ENCODE peak calls at places on chromosomes 4 and X, in eight cellular contexts. X is stomach, H is GM23338, A is suprapubic skin, O is transverse colon, Z is prostate gland, W is upper lobe of left lung, G is HepG2. M is an unnamed sample.
A peak's percentile ranks its signal among the peaks of the same experiment; 100 is the strongest.

GRCh38 chr4:65580551-65580950 is 89.7 kb downstream of the EPHA5 start:
- DNase-seq in Z (no peak), W (no peak), X (no peak), H (peak; percentile 33), G (no peak), O (no peak), A (no peak), M (no peak)

GRCh38 chrX:19625612-19626011 is 110.3 kb upstream of the MAP3K15 start:
- DNase-seq in O (peak; percentile 25), X (no peak), W (peak; percentile 24), H (no peak), A (no peak), Z (no peak), G (no peak), M (no peak)

GRCh38 chr4:52588097-52588496 is 71.0 kb downstream of the USP46 start:
- DNase-seq in W (no peak), H (peak; percentile 68), O (peak; percentile 9), Z (no peak), G (peak; percentile 33), A (no peak), X (no peak), M (no peak)

GRCh38 chrX:68424719-68425118 is 8.6 kb downstream of the OPHN1 start:
- DNase-seq in W (no peak), G (no peak), H (no peak), O (no peak), A (no peak), Z (no peak), X (no peak), M (no peak)

GRCh38 chr4:72997409-72997808 is 72.1 kb downstream of the COX18 start:
- DNase-seq in W (peak; percentile 51), G (no peak), X (no peak), A (no peak), H (no peak), O (no peak), Z (no peak), M (no peak)

GRCh38 chr4:41178372-41179085 is 35.8 kb downstream of the APBB2 start:
- DNase-seq in G (no peak), H (no peak), O (no peak), W (no peak), X (no peak), A (no peak), Z (no peak), M (no peak)

GRCh38 chr4:38180456-38180855 is 220.3 kb downstream of the PTTG2 start:
- DNase-seq in G (no peak), W (no peak), O (no peak), H (peak; percentile 35), X (no peak), Z (no peak), A (no peak), M (no peak)

GRCh38 chr4:132332932-132333722 is 816.0 kb upstream of the PCDH10 start:
- DNase-seq in G (peak; percentile 3), O (no peak), H (peak; percentile 55), A (no peak), W (no peak), Z (no peak), X (no peak), M (no peak)

GRCh38 chr4:151866266-151866918 is 105.6 kb upstream of the GATB start:
- DNase-seq in X (no peak), W (no peak), A (no peak), O (no peak), H (no peak), Z (no peak), G (no peak), M (no peak)

GRCh38 chr4:103050736-103051436 is 25.7 kb downstream of the SLC9B2 start:
- DNase-seq in H (no peak), Z (no peak), O (no peak), A (no peak), X (no peak), W (no peak), G (no peak), M (no peak)

GRCh38 chr4:37549003-37549402 is 137.2 kb downstream of the RELL1 start:
- DNase-seq in O (no peak), A (no peak), X (no peak), Z (no peak), G (no peak), W (no peak), H (no peak), M (no peak)

GRCh38 chr4:59655996-59656395 is 1544.1 kb upstream of the ADGRL3 start:
- DNase-seq in H (no peak), W (no peak), A (no peak), G (no peak), O (no peak), X (no peak), Z (no peak), M (no peak)

GRCh38 chr4:1402516-1403101 is 3.6 kb downstream of the NKX1-1 start:
- DNase-seq in W (no peak), A (peak; percentile 46), Z (no peak), H (peak; percentile 63), O (no peak), X (peak; percentile 17), G (no peak), M (peak; percentile 59)

GRCh38 chrX:69128573-69128972 is 36.7 kb downstream of the PJA1 start:
- DNase-seq in Z (no peak), A (no peak), X (peak; percentile 30), W (no peak), O (no peak), G (no peak), H (peak; percentile 50), M (no peak)

GRCh38 chr4:175421506-175421905 is 390.6 kb downstream of the GPM6A start:
- DNase-seq in W (no peak), O (no peak), G (peak; percentile 0), Z (no peak), A (no peak), X (no peak), H (no peak), M (no peak)

GRCh38 chrX:69362354-69362753 is 141.8 kb upstream of the NALF2 start:
- DNase-seq in G (no peak), H (no peak), O (no peak), Z (no peak), X (no peak), A (no peak), W (no peak), M (no peak)

GRCh38 chr4:17491196-17491595 is 20.7 kb downstream of the QDPR start:
- DNase-seq in X (no peak), G (no peak), Z (no peak), O (no peak), H (no peak), W (no peak), A (no peak), M (no peak)

GRCh38 chr4:140637836-140638235 is 69.1 kb upstream of the UCP1 start:
- DNase-seq in H (peak; percentile 79), W (no peak), O (peak; percentile 35), Z (no peak), G (peak; percentile 59), A (no peak), X (no peak), M (no peak)

GRCh38 chr4:149296084-149296483 is 519.6 kb downstream of the IQCM start:
- DNase-seq in O (no peak), W (no peak), X (no peak), H (no peak), A (no peak), Z (no peak), G (no peak), M (no peak)

GRCh38 chr4:7876096-7876993 is 63.3 kb downstream of the AFAP1 start:
- DNase-seq in H (peak; percentile 58), A (no peak), Z (no peak), X (no peak), O (no peak), W (no peak), G (peak; percentile 55), M (no peak)
- H3K4me1 ChIP-seq in H (peaks cover 34% of the 10 kb centered on the region), A (peaks cover 27% of the 10 kb centered on the region), Z (no peaks in the 10 kb centered on the region), X (peaks cover 11% of the 10 kb centered on the region), O (peaks cover 4% of the 10 kb centered on the region), W (no peaks in the 10 kb centered on the region), G (peaks cover 31% of the 10 kb centered on the region), M (peaks cover 17% of the 10 kb centered on the region)

GRCh38 chr4:76233967-76234678 is 17.4 kb upstream of the FAM47E start:
- DNase-seq in H (peak; percentile 83), Z (no peak), W (peak; percentile 53), A (no peak), X (no peak), O (peak; percentile 41), G (no peak), M (no peak)
- TF ChIP-seq POLR2AphosphoS5 in H (peak; percentile 74), Z (no peak), W (no peak), A (no peak), X (no peak), O (no peak), G (no peak), M (no peak)

DNA sequence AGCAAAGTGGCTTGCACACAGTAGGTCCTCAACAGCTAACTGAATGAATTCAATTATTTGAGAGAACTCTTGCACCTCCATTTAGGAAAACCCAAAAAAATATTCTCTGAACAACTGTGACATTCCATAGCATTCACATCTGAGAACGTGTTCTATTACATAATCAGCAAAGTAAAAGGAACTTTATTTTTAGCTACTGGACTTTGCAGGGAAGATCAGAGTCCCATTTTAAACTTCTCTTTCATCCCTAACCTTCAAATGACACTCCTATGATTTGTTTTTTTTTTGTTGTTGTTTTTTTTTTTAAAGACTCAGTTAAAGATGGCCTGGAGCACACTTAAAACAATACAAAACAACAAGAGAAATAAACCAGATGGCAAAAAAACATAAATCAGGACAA is 30.9 kb downstream of the RAI2 start:
- DNase-seq in H (no peak), W (no peak), Z (no peak), G (no peak), A (no peak), O (no peak), X (no peak), M (no peak)
- H3K4me1 ChIP-seq in H (peaks cover 3% of the 10 kb centered on the region), W (no peaks in the 10 kb centered on the region), Z (no peaks in the 10 kb centered on the region), G (no peaks in the 10 kb centered on the region), A (no peaks in the 10 kb centered on the region), O (no peaks in the 10 kb centered on the region), X (no peaks in the 10 kb centered on the region), M (no peaks in the 10 kb centered on the region)

GRCh38 chrX:129908636-129909035 is 2.7 kb downstream of the UTP14A start:
- DNase-seq in A (no peak), W (no peak), O (no peak), Z (no peak), H (no peak), G (peak; percentile 13), X (no peak), M (no peak)

GRCh38 chrX:129900054-129900453 is 5.9 kb upstream of the UTP14A start:
- DNase-seq in A (no peak), X (no peak), O (no peak), Z (no peak), W (no peak), H (no peak), G (no peak), M (no peak)

DNA sequence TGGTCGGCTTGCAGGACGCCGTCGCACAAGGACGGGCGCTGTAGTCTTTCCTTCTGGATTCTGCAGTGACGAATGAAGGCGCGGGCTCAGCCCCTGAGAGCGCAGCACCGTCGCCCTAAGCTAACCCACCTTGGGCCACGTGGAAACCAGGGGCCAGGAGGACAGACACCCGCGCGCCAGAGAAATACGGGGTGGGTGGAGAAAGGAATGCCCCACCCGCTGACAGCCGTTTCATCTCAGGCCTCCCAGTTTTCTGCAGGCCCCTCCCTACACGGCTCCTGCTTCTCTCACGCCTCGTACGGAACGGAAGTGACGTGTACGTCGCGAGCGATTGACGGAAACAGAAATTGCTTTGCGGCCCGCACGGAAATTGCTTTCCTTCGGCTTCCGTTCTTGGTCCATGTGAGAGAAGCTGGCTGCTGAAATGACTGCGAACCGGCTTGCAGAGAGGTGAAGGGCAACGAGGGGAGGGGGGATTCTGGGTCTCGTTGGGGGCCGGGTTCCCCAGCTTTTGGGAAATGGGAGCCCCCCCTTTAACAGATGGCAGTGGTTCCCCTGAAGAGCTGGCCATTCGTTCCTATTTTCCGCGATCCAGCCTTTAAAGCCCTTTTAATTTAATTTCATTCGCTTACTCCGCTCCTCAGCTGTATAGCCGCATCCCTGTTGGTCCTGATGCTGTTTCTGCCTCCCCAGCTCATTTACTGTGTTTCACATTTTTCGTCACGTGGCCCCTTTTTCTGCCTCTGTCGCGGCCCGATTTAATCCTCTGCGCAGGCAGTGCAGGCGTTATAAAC is at the start of gene UTP14A:
- DNase-seq in G (peak; percentile 87), A (peak; percentile 90), O (peak; percentile 90), H (peak; percentile 93), W (peak; percentile 86), Z (peak; percentile 80), X (peak; percentile 88), M (peak; percentile 94)
- TF ChIP-seq POLR2AphosphoS5 in G (peak; percentile 71), A (no peak), O (peak; percentile 50), H (peak; percentile 67), W (peak; percentile 76), Z (peak; percentile 81), X (peak; percentile 77), M (peak; percentile 84)

M was measured in spleen.